ENCODE peak calls at places on chromosomes 11 and 22, in seven cellular contexts. N, C, T, Z, V, D and I are unnamed samples.

GRCh38 chr11:130677486-130678153 is 229.2 kb downstream of the ADAMTS15 start:
- DNase-seq in Z (no peak), C (no peak), D (peak), N (peak), T (peak), V (peak), I (no peak)

GRCh38 chr11:43268161-43268560 is 43.6 kb upstream of the API5 start:
- DNase-seq in N (no peak), V (no peak), Z (peak), C (no peak), D (no peak), T (no peak), I (peak)

GRCh38 chr11:96091476-96091875 is 167.6 kb upstream of the MTMR2 start:
- DNase-seq in T (no peak), V (no peak), D (no peak), Z (no peak), N (no peak), C (no peak), I (no peak)

GRCh38 chr11:121889931-121890330 is 226.1 kb downstream of the BLID start:
- DNase-seq in D (peak), C (no peak), V (peak), N (peak), Z (no peak), T (peak), I (no peak)

GRCh38 chr11:119166368-119167076 is 2.0 kb upstream of the NLRX1 start:
- DNase-seq in C (no peak), V (peak), T (peak), Z (no peak), N (peak), D (peak), I (no peak)

GRCh38 chr11:65663634-65664200 is 1.0 kb upstream of the RELA start:
- DNase-seq in V (no peak), D (peak), N (peak), T (peak), C (peak), Z (peak), I (peak)

GRCh38 chr11:125279680-125280079 is 115.1 kb downstream of the PKNOX2 start:
- DNase-seq in V (no peak), C (no peak), Z (no peak), N (no peak), D (no peak), T (no peak), I (no peak)

GRCh38 chr11:3984896-3985295 is 109.7 kb upstream of the RRM1 start:
- DNase-seq in N (no peak), D (peak), C (no peak), Z (peak), V (peak), T (peak), I (no peak)

GRCh38 chr11:2770556-2771301 is 70.9 kb upstream of the KCNQ1OT1 start:
- DNase-seq in N (no peak), C (peak), V (no peak), Z (peak), D (no peak), T (no peak), I (no peak)

GRCh38 chr22:26259510-26259909 is 90.2 kb downstream of the SEZ6L start:
- DNase-seq in D (peak), V (peak), N (peak), Z (no peak), T (no peak), C (no peak), I (no peak)

GRCh38 chr11:11403763-11404725 is 51.0 kb upstream of the CSNK2A3 start:
- DNase-seq in C (no peak), T (peak), V (peak), D (no peak), N (peak), Z (no peak), I (no peak)

GRCh38 chr22:23763579-23764331 is 965 bp downstream of the C22orf15 start:
- DNase-seq in Z (no peak), C (peak), D (no peak), T (no peak), N (no peak), V (no peak), I (no peak)

DNA sequence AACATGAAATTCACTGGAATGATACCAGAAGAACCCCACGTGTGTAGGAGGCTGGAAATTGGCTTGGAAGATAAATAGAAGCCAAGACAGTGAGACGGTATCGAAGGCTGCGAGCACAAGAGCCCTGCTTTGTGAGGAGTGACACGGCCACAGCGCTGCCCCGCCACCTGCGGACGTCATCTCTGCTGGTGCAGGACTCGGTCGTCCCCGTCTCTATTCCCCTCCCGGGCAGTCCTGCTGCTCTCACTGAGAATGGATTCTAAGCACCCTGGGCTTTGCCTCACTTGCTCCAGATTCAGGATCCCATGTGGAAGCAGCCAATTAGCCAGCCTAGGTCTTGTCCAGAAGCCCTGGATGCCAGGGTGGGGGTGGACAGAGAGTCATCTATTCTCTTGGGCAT is 25.2 kb downstream of the APOL3 start:
- DNase-seq in V (no peak), N (no peak), C (no peak), D (no peak), Z (no peak), T (no peak), I (no peak)
- H3K4me3 ChIP-seq in V (no peak), N (no peak), C (no peak), D (no peak), Z (no peak), T (no peak), I (no peak)

DNA sequence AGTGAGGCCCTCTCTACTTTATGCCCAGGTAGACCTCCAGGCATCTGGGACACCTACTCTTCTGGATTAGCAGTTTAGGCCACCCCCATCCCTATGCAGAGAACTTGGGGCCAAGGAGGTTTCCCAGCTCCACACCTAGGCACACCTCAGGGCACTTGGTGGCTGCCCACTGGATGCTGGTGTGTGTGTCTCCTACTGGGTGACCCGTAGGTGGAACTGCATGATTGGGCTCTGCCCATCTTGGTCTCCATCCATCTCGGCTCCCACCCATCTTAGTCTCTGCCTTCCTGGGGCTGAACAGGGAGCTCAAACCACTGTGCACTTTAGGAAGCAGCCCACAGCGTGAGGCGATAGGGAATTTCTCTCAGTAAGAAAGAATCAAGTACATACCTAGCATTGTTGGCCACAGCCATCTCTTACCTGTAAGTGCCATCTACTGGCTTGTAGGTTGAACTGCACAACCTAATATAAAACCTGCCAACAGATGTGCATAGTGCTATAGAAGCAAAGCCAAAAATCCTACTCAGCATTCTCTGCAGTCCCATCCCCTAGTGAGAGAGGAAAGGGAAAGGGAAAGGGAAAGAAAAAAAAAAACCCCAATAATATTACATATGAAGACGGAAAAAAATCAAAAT is 61.6 kb upstream of the PTPN5 start:
- DNase-seq in C (no peak), V (peak), N (peak), T (peak), D (peak), Z (no peak), I (no peak)
- TF ChIP-seq CTCF in C (peak), V (peak), N (peak), T (peak), D (peak), Z (no peak), I (peak)

GRCh38 chr11:64642876-64643257 is 51.8 kb downstream of the SLC22A12 start:
- DNase-seq in V (no peak), T (no peak), Z (peak), C (no peak), D (no peak), N (no peak), I (no peak)

GRCh38 chr11:64642418-64642735 is 51.4 kb downstream of the SLC22A12 start:
- DNase-seq in N (no peak), T (no peak), C (no peak), V (no peak), D (no peak), Z (no peak), I (no peak)

GRCh38 chr11:64643258-64643881 is 52.4 kb downstream of the SLC22A12 start:
- DNase-seq in N (no peak), C (no peak), D (no peak), V (no peak), T (no peak), Z (peak), I (no peak)

GRCh38 chr11:64639885-64640284 is 48.9 kb downstream of the SLC22A12 start:
- DNase-seq in Z (no peak), C (no peak), D (no peak), V (no peak), N (no peak), T (no peak), I (no peak)

GRCh38 chr11:64641596-64642417 is 50.8 kb downstream of the SLC22A12 start:
- DNase-seq in N (no peak), T (no peak), C (no peak), Z (no peak), V (no peak), D (no peak), I (no peak)
- H3K4me3 ChIP-seq in N (no peak), T (no peak), C (no peak), Z (peak), V (no peak), D (no peak), I (no peak)

GRCh38 chr22:43113516-43114251 is 3.1 kb downstream of the BIK start:
- DNase-seq in Z (no peak), N (no peak), C (no peak), D (no peak), V (no peak), T (no peak), I (no peak)

GRCh38 chr22:43109511-43109910 is 1.0 kb upstream of the BIK start:
- DNase-seq in D (no peak), Z (no peak), V (no peak), C (no peak), N (no peak), T (no peak), I (no peak)

GRCh38 chr22:43109921-43110443 is 568 bp upstream of the BIK start:
- DNase-seq in Z (no peak), V (no peak), D (no peak), C (no peak), T (no peak), N (no peak), I (no peak)

GRCh38 chr22:43110927-43111623 is 525 bp downstream of the BIK start:
- DNase-seq in C (peak), Z (peak), T (no peak), N (no peak), D (no peak), V (no peak), I (no peak)

GRCh38 chr22:43110444-43110926 is at the start of gene BIK:
- DNase-seq in V (no peak), C (peak), D (peak), N (no peak), Z (peak), T (peak), I (peak)
- TF ChIP-seq CTCF in V (peak), C (peak), D (peak), N (peak), Z (no peak), T (peak), I (peak)

DNA sequence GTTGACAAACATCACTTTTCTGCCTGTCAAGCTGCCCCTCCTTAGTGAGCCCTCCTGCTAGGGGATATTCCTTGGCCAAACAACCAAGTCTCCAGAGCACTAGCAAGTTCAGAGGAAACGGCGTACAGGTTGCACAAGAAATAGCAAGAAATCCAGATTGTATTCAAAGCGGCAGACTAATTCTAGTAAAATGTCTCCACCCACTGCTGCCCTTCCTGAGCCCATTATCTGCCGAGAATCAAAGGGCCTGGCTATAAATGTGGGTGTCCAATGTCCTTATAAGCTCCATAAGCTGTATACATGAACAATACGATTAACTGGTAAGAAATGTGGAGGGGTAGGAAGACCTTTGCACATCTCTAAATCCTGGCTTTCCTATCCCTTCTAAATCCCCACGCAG is 44.0 kb upstream of the AKIP1 start:
- DNase-seq in C (no peak), V (no peak), T (no peak), Z (no peak), N (no peak), D (peak), I (no peak)
- H3K4me3 ChIP-seq in C (no peak), V (no peak), T (no peak), Z (no peak), N (no peak), D (no peak), I (no peak)

GRCh38 chr22:44445731-44446130 is 52.3 kb downstream of the RTL6 start:
- DNase-seq in T (peak), D (no peak), V (no peak), C (peak), Z (no peak), N (no peak), I (peak)

GRCh38 chr22:44442856-44443595 is 55.0 kb downstream of the RTL6 start:
- DNase-seq in V (no peak), N (no peak), D (no peak), C (peak), T (no peak), Z (no peak), I (peak)

GRCh38 chr22:44443641-44444235 is 54.3 kb downstream of the RTL6 start:
- DNase-seq in D (no peak), Z (no peak), N (no peak), C (peak), V (no peak), T (no peak), I (peak)

GRCh38 chr22:44445307-44445680 is 52.7 kb downstream of the RTL6 start:
- DNase-seq in C (peak), D (no peak), N (no peak), T (no peak), Z (no peak), V (no peak), I (peak)

GRCh38 chr22:44444341-44445306 is 53.4 kb downstream of the RTL6 start:
- DNase-seq in D (no peak), Z (no peak), C (peak), T (no peak), N (no peak), V (no peak), I (peak)
- TF ChIP-seq CTCF in D (peak), Z (no peak), C (no peak), T (no peak), N (no peak), V (peak), I (no peak)

GRCh38 chr11:44305149-44305642 is 4.7 kb downstream of the ALX4 start:
- DNase-seq in T (peak), N (no peak), V (no peak), C (no peak), Z (no peak), D (no peak), I (no peak)
- H3K4me3 ChIP-seq in T (peak), N (no peak), V (peak), C (peak), Z (peak), D (no peak), I (peak)

DNA sequence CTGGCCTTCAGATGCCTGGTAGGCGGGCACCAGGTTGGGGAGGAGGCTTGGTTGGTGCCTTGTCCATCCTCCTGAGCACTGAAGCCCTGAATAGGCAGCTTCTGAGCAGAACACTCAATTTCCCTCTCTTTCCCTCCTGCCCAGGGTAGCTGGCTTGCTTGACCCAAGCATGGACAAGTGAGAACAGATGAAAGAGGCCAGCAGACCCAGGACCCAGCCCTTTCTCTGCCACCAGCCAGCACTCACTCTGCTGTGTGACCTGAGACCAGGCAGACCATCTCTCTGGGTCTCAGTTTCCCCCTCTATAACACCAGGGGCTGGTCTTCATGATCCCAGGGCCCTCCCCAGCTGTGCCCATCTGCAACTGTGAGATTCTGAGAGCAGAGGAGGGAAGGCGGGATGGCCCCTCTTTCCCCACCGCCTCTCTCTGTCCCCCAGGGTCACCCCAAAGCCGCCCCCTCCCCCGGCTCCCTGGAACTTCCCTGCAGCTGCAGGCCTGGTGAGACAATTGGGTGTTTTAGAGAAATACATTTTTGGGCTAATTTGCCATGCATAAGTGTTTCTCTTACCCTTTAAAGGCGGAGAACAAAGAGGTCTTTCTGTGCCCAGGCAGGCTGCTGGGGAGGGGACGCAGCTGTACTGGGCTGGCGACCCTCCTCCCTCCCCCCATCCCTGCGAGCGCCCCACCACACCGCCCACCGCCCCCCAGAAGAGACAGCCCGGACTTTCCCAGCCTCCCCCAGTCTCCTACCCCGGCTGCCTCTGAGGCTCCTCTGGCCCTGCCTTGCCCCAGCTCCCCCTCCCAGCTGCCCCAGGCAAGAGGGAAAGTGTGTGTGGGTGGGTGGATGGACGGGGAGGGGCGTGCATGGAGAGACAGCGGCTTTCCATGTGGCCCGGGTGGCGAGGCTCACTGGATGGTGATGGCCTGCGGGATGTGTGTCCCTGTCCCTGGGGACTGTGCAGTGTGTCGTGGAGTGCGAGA is 30.8 kb upstream of the PICK1 start:
- DNase-seq in T (no peak), C (no peak), V (no peak), D (no peak), N (no peak), Z (no peak), I (peak)
- TF ChIP-seq CTCF in T (no peak), C (no peak), V (no peak), D (no peak), N (no peak), Z (no peak), I (no peak)

GRCh38 chr11:541433-541885 is 4.1 kb downstream of the LRRC56 start:
- DNase-seq in N (no peak), T (no peak), D (no peak), Z (no peak), V (no peak), C (peak), I (no peak)

GRCh38 chr11:545171-545570 is 7.8 kb downstream of the LRRC56 start:
- DNase-seq in N (no peak), C (peak), D (no peak), Z (peak), V (no peak), T (no peak), I (no peak)

GRCh38 chr11:540583-541432 is 3.5 kb downstream of the LRRC56 start:
- DNase-seq in N (no peak), D (no peak), Z (no peak), V (no peak), T (no peak), C (peak), I (peak)

GRCh38 chr11:548700-549603 is 11.6 kb downstream of the LMNTD2 start:
- DNase-seq in T (no peak), N (no peak), V (no peak), C (peak), D (no peak), Z (no peak), I (peak)

GRCh38 chr11:544817-545166 is 7.5 kb downstream of the LRRC56 start:
- DNase-seq in N (no peak), V (no peak), D (no peak), Z (no peak), C (no peak), T (no peak), I (no peak)
- H3K4me3 ChIP-seq in N (no peak), V (no peak), D (no peak), Z (no peak), C (no peak), T (no peak), I (no peak)

DNA sequence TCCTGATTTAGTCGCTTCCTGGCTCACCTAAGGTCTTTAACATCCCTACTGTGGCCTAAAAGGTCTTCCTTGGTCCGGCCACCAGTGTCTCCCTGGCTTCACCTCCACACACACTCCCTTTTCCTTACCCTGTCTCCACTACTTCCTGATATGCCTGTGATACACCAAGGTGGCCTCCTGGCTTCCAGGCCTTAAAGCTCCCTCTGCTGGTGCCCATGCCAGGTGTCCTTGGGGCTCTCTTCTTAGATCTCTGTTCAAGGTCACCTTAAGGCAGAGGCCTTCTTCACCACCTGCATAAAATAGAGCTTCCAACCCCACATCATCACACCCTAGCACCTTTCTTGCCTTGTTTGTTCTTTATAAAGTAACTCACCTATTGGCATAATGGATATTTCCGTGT is 787.7 kb downstream of the NTM start:
- DNase-seq in T (peak), Z (no peak), C (no peak), V (no peak), D (peak), N (peak), I (no peak)
- TF ChIP-seq CTCF in T (peak), Z (no peak), C (peak), V (peak), D (peak), N (peak), I (peak)